ENCODE peak calls at places on chromosome 1, in four cellular contexts. One of them, this sample, is unnamed.

GRCh38 chr1:204923209-204923608 is 52.5 kb downstream of the NFASC start:
- DNase-seq in prostate gland: no peak
- DNase-seq in lower leg skin: peak; percentile 45
- DNase-seq in ovary: no peak
- DNase-seq in this sample: no peak

GRCh38 chr1:4170953-4171352 is 270.9 kb upstream of the C1orf174 start:
- DNase-seq in prostate gland: no peak
- DNase-seq in ovary: no peak
- DNase-seq in lower leg skin: peak; percentile 62
- DNase-seq in this sample: no peak

GRCh38 chr1:65265296-65266271 is 43.8 kb upstream of the DNAJC6 start:
- DNase-seq in prostate gland: peak; percentile 13
- DNase-seq in ovary: peak; percentile 25
- DNase-seq in lower leg skin: no peak
- DNase-seq in this sample: peak; percentile 43

GRCh38 chr1:17923684-17924083 is 168.6 kb downstream of the ACTL8 start:
- DNase-seq in prostate gland: no peak
- DNase-seq in ovary: no peak
- DNase-seq in lower leg skin: peak; percentile 64
- DNase-seq in this sample: no peak

GRCh38 chr1:85952460-85952859 is 204.1 kb downstream of the COL24A1 start:
- DNase-seq in ovary: no peak
- DNase-seq in lower leg skin: no peak
- DNase-seq in prostate gland: no peak
- DNase-seq in this sample: no peak

GRCh38 chr1:57550092-57550491 is 126.2 kb upstream of the DAB1 start:
- DNase-seq in prostate gland: no peak
- DNase-seq in ovary: no peak
- DNase-seq in lower leg skin: no peak
- DNase-seq in this sample: no peak

GRCh38 chr1:234778215-234779159 is 168.5 kb upstream of the IRF2BP2 start:
- DNase-seq in lower leg skin: peak; percentile 89
- DNase-seq in ovary: no peak
- DNase-seq in prostate gland: no peak
- DNase-seq in this sample: peak; percentile 39

GRCh38 chr1:232280910-232281309 is 349.0 kb downstream of the SIPA1L2 start:
- DNase-seq in lower leg skin: no peak
- DNase-seq in ovary: no peak
- DNase-seq in prostate gland: no peak
- DNase-seq in this sample: no peak

GRCh38 chr1:22847249-22847648 is 125.4 kb downstream of the LACTBL1 start:
- DNase-seq in lower leg skin: no peak
- DNase-seq in ovary: no peak
- DNase-seq in prostate gland: no peak
- DNase-seq in this sample: no peak

GRCh38 chr1:55055951-55056631 is 16.7 kb downstream of the PCSK9 start:
- DNase-seq in ovary: no peak
- DNase-seq in lower leg skin: peak; percentile 68
- DNase-seq in prostate gland: no peak
- DNase-seq in this sample: no peak

GRCh38 chr1:206903687-206904086 is 6.4 kb downstream of the IL24 start:
- DNase-seq in prostate gland: peak; percentile 27
- DNase-seq in lower leg skin: peak; percentile 28
- DNase-seq in ovary: no peak
- DNase-seq in this sample: no peak

GRCh38 chr1:66331641-66332523 is 202.1 kb upstream of the SGIP1 start:
- DNase-seq in ovary: peak; percentile 57
- DNase-seq in lower leg skin: peak; percentile 90
- DNase-seq in prostate gland: peak; percentile 85
- DNase-seq in this sample: peak; percentile 77

GRCh38 chr1:187689137-187689536 is 860.4 kb downstream of the PLA2G4A start:
- DNase-seq in prostate gland: peak; percentile 66
- DNase-seq in ovary: no peak
- DNase-seq in lower leg skin: no peak
- DNase-seq in this sample: no peak

GRCh38 chr1:203591626-203592025 is 35.0 kb upstream of the ATP2B4 start:
- DNase-seq in lower leg skin: no peak
- DNase-seq in ovary: no peak
- DNase-seq in prostate gland: no peak
- DNase-seq in this sample: no peak

GRCh38 chr1:107926436-107927080 is 38.4 kb downstream of the VAV3 start:
- DNase-seq in lower leg skin: no peak
- DNase-seq in prostate gland: no peak
- DNase-seq in ovary: no peak
- DNase-seq in this sample: no peak

GRCh38 chr1:247373721-247374141 is 42.1 kb upstream of the ZNF496 start:
- DNase-seq in lower leg skin: peak; percentile 88
- DNase-seq in ovary: peak; percentile 48
- DNase-seq in prostate gland: no peak
- DNase-seq in this sample: peak; percentile 68

GRCh38 chr1:159000627-159001026 is 9.1 kb upstream of the IFI16 start:
- DNase-seq in lower leg skin: peak; percentile 97
- DNase-seq in ovary: peak; percentile 85
- DNase-seq in prostate gland: peak; percentile 78
- DNase-seq in this sample: peak; percentile 87

GRCh38 chr1:111202366-111202706 is 1.9 kb upstream of the DENND2D start:
- DNase-seq in ovary: no peak
- DNase-seq in prostate gland: peak; percentile 46
- DNase-seq in lower leg skin: no peak
- DNase-seq in this sample: no peak

GRCh38 chr1:16122916-16123315 is 33.0 kb downstream of the EPHA2 start:
- DNase-seq in lower leg skin: no peak
- DNase-seq in ovary: no peak
- DNase-seq in prostate gland: no peak
- DNase-seq in this sample: no peak

GRCh38 chr1:247407180-247407616 is 8.8 kb upstream of the NLRP3 start:
- DNase-seq in ovary: no peak
- DNase-seq in prostate gland: no peak
- DNase-seq in lower leg skin: no peak
- DNase-seq in this sample: no peak

GRCh38 chr1:211532086-211532439 is 40.1 kb upstream of the RD3 start:
- DNase-seq in prostate gland: no peak
- DNase-seq in lower leg skin: no peak
- DNase-seq in ovary: no peak
- DNase-seq in this sample: no peak

GRCh38 chr1:22111620-22112019 is 31.3 kb downstream of the WNT4 start:
- DNase-seq in prostate gland: no peak
- DNase-seq in ovary: no peak
- DNase-seq in lower leg skin: no peak
- DNase-seq in this sample: no peak

GRCh38 chr1:204151562-204152309 is at the start of gene ETNK2:
- DNase-seq in prostate gland: peak; percentile 51
- DNase-seq in ovary: peak; percentile 89
- DNase-seq in lower leg skin: peak; percentile 92
- DNase-seq in this sample: peak; percentile 68

GRCh38 chr1:85278853-85279314 is 2.5 kb upstream of the BCL10 start:
- DNase-seq in prostate gland: peak; percentile 65
- DNase-seq in lower leg skin: no peak
- DNase-seq in ovary: no peak
- DNase-seq in this sample: no peak

GRCh38 chr1:82366694-82367093 is 566.0 kb downstream of the ADGRL2 start:
- DNase-seq in prostate gland: no peak
- DNase-seq in ovary: no peak
- DNase-seq in lower leg skin: no peak
- DNase-seq in this sample: no peak

GRCh38 chr1:211036701-211037494 is 97.0 kb downstream of the KCNH1 start:
- DNase-seq in ovary: no peak
- DNase-seq in prostate gland: no peak
- DNase-seq in lower leg skin: no peak
- DNase-seq in this sample: no peak

GRCh38 chr1:31788825-31789256 is 24.7 kb upstream of the ADGRB2 start:
- DNase-seq in prostate gland: no peak
- DNase-seq in ovary: no peak
- DNase-seq in lower leg skin: no peak
- DNase-seq in this sample: no peak

GRCh38 chr1:207962716-207963428 is 51.9 kb upstream of the CD34 start:
- DNase-seq in prostate gland: peak; percentile 34
- DNase-seq in ovary: peak; percentile 62
- DNase-seq in lower leg skin: peak; percentile 96
- DNase-seq in this sample: peak; percentile 66

GRCh38 chr1:75257424-75257823 is 123.2 kb downstream of the LHX8 start:
- DNase-seq in prostate gland: no peak
- DNase-seq in lower leg skin: no peak
- DNase-seq in ovary: no peak
- DNase-seq in this sample: no peak

GRCh38 chr1:31815752-31816484 is at the start of gene SPOCD1:
- DNase-seq in prostate gland: peak; percentile 52
- DNase-seq in lower leg skin: peak; percentile 95
- DNase-seq in ovary: peak; percentile 49
- DNase-seq in this sample: peak; percentile 86

DNA sequence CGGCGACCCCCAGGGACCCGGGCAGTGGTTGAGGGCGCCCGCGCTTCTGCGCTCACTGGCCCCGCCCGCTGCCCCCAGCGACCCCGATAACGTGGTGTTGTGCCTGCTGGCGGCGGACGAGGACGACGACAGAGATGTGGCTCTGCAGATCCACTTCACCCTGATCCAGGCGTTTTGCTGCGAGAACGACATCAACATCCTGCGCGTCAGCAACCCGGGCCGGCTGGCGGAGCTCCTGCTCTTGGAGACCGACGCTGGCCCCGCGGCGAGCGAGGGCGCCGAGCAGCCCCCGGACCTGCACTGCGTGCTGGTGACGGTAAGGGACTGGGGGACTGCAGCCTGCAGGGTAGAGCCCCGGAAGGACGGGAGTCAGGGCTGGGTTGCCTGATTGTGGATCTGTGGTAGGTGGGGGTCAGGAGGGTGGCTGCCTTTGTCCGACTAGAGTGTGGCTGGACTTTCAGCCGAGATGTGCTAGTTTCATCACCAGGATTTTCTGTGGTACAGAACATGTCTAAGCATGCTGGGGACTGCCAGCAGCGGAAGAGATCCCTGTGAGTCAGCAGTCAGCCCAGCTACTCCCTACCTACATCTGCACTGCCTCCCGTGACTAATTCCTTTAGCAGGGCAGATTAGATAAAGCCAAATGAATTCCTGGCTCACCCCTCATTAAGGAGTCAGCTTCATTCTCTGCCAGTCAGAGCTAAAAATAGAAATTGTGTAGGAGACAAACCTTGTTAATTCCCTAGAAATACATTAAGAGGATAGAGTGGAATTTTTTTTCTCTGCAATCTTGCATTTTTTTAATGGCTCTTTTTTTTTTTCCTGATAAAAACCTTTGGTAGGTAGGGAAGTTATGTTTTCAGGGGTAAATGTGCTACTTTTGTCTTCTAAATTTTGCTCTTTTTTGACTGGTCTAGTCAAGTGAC is 1.5 kb downstream of the GADD45A start:
- DNase-seq in ovary: peak; percentile 71
- DNase-seq in prostate gland: peak; percentile 88
- DNase-seq in lower leg skin: peak; percentile 94
- DNase-seq in this sample: peak; percentile 87
- TF ChIP-seq POLR2A in ovary: peak; percentile 13
- TF ChIP-seq POLR2A in prostate gland: peak; percentile 32
- TF ChIP-seq POLR2A in lower leg skin: no peak
- TF ChIP-seq POLR2A in this sample: peak; percentile 61

DNA sequence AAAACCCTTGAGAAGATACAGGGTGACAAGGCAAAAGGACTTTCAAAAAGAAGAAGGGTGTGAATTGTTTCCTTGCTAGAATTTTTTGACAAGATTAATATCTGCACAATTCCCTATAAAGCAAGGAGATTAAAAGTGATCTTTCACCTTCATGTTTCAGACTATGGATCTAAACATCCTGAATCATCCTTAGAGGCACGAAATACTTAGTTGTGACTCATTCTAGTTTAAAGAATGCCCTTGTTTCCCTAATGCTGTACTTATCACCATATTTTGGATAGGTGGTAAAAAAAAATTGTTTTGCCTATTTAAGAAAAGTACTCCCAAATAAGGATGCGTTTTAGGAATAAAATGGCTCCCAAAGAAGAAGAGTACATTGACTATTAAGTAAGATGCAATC is 415.1 kb downstream of the LRRIQ3 start:
- DNase-seq in lower leg skin: no peak
- DNase-seq in prostate gland: no peak
- DNase-seq in ovary: no peak
- DNase-seq in this sample: no peak
- TF ChIP-seq POLR2A in lower leg skin: no peak
- TF ChIP-seq POLR2A in prostate gland: no peak
- TF ChIP-seq POLR2A in ovary: no peak
- TF ChIP-seq POLR2A in this sample: no peak

GRCh38 chr1:240854367-240854766 is 242.4 kb upstream of the GREM2 start:
- DNase-seq in prostate gland: no peak
- DNase-seq in lower leg skin: no peak
- DNase-seq in ovary: no peak
- DNase-seq in this sample: no peak
- TF ChIP-seq POLR2A in prostate gland: no peak
- TF ChIP-seq POLR2A in lower leg skin: no peak
- TF ChIP-seq POLR2A in ovary: no peak
- TF ChIP-seq POLR2A in this sample: no peak

DNA sequence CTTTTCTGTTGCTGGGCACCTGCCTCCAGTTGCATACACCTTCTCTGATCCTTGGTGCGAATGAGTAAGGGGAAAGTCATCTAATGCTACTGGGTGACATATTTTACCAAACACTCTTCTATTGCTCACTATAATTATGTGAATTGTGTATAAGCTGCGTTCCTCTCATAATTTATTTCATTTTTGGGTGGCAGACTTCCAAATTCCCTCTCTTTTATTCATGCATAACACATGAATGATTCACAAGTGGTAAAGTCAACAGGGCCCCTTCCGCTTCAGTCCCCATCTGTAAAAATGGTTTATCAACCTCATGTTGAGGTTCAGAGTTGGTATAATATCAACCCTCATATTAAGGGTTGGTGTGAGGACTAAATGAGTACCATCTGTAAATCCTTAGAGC is 3.2 kb upstream of the QSOX1 start:
- DNase-seq in prostate gland: no peak
- DNase-seq in lower leg skin: no peak
- DNase-seq in ovary: no peak
- DNase-seq in this sample: no peak
- TF ChIP-seq POLR2A in prostate gland: no peak
- TF ChIP-seq POLR2A in lower leg skin: no peak
- TF ChIP-seq POLR2A in ovary: no peak
- TF ChIP-seq POLR2A in this sample: no peak

GRCh38 chr1:26828352-26829093 is 2.0 kb downstream of the ZDHHC18 start:
- DNase-seq in lower leg skin: no peak
- DNase-seq in prostate gland: no peak
- DNase-seq in ovary: no peak
- DNase-seq in this sample: no peak

GRCh38 chr1:26824735-26825134 is 1.8 kb upstream of the ZDHHC18 start:
- DNase-seq in lower leg skin: no peak
- DNase-seq in prostate gland: peak; percentile 52
- DNase-seq in ovary: no peak
- DNase-seq in this sample: no peak

GRCh38 chr1:26827663-26828062 is 1.2 kb downstream of the ZDHHC18 start:
- DNase-seq in lower leg skin: no peak
- DNase-seq in prostate gland: no peak
- DNase-seq in ovary: peak; percentile 49
- DNase-seq in this sample: no peak

GRCh38 chr1:26827205-26827604 is 717 bp downstream of the ZDHHC18 start:
- DNase-seq in lower leg skin: no peak
- DNase-seq in ovary: peak; percentile 40
- DNase-seq in prostate gland: no peak
- DNase-seq in this sample: no peak

GRCh38 chr1:26826261-26827201 is at the start of gene ZDHHC18:
- DNase-seq in ovary: peak; percentile 81
- DNase-seq in lower leg skin: peak; percentile 94
- DNase-seq in prostate gland: peak; percentile 58
- DNase-seq in this sample: peak; percentile 71
- TF ChIP-seq POLR2A in ovary: no peak
- TF ChIP-seq POLR2A in lower leg skin: no peak
- TF ChIP-seq POLR2A in prostate gland: no peak
- TF ChIP-seq POLR2A in this sample: no peak

This sample was measured in heart left ventricle.